ENCODE peak calls at places on chromosomes 7 and 10, in eight cellular contexts. V is CD8-positive, alpha-beta T cell; D is fibroblast of lung; E is transverse colon; I is HepG2; L is AG09319; R is lower lobe of right lung; B is fibroblast of pulmonary artery. H is an unnamed sample.

GRCh38 chr7:15446280-15446679 is 115.5 kb downstream of the AGMO start:
- DNase-seq in V (no peak), D (no peak), E (no peak), I (no peak), L (no peak), R (no peak), B (peak), H (no peak)

GRCh38 chr10:75403144-75404022 is 1.8 kb upstream of the ZNF503 start:
- DNase-seq in V (no peak), D (peak), E (peak), I (peak), L (no peak), R (peak), B (no peak), H (peak)

GRCh38 chr10:35017608-35018007 is 72.5 kb downstream of the CUL2 start:
- DNase-seq in V (no peak), D (no peak), E (no peak), I (no peak), L (no peak), R (no peak), B (no peak), H (no peak)

GRCh38 chr7:157543276-157543675 is 206.5 kb downstream of the DNAJB6 start:
- DNase-seq in V (no peak), D (no peak), E (no peak), I (no peak), L (no peak), R (peak), B (no peak), H (no peak)

GRCh38 chr10:61804414-61804813 is 97.1 kb upstream of the ARID5B start:
- DNase-seq in V (no peak), D (peak), E (no peak), I (no peak), L (no peak), R (no peak), B (peak), H (no peak)

GRCh38 chr10:93991596-93992284 is 2.0 kb upstream of the PLCE1 start:
- DNase-seq in V (no peak), D (peak), E (peak), I (peak), L (no peak), R (no peak), B (peak), H (peak)

GRCh38 chr10:64760371-64760770 is 1239.2 kb downstream of the REEP3 start:
- DNase-seq in V (no peak), D (no peak), E (no peak), I (no peak), L (no peak), R (no peak), B (peak), H (no peak)

GRCh38 chr10:86535057-86535882 is 13.7 kb upstream of the WAPL start:
- DNase-seq in V (peak), D (peak), E (peak), I (peak), L (no peak), R (peak), B (no peak), H (peak)

GRCh38 chr10:75018233-75018632 is 93.2 kb upstream of the SAMD8 start:
- DNase-seq in V (peak), D (no peak), E (no peak), I (no peak), L (no peak), R (no peak), B (no peak), H (no peak)

GRCh38 chr7:132790104-132790503 is 213.8 kb upstream of the PLXNA4 start:
- DNase-seq in V (no peak), D (no peak), E (no peak), I (no peak), L (no peak), R (no peak), B (no peak), H (no peak)

GRCh38 chr10:104299031-104299904 is 30.3 kb downstream of the GSTO2 start:
- DNase-seq in V (no peak), D (peak), E (no peak), I (no peak), L (no peak), R (no peak), B (peak), H (no peak)

GRCh38 chr10:110544958-110545537 is 22.4 kb upstream of the SMC3 start:
- DNase-seq in V (no peak), D (peak), E (no peak), I (no peak), L (no peak), R (no peak), B (peak), H (no peak)

GRCh38 chr10:118827466-118828155 is 72.8 kb upstream of the CACUL1 start:
- DNase-seq in V (no peak), D (no peak), E (no peak), I (no peak), L (no peak), R (no peak), B (no peak), H (no peak)
- TF ChIP-seq CTCF in V (no peak), D (peak), E (no peak), I (peak), L (peak), R (peak), B (peak), H (peak)

DNA sequence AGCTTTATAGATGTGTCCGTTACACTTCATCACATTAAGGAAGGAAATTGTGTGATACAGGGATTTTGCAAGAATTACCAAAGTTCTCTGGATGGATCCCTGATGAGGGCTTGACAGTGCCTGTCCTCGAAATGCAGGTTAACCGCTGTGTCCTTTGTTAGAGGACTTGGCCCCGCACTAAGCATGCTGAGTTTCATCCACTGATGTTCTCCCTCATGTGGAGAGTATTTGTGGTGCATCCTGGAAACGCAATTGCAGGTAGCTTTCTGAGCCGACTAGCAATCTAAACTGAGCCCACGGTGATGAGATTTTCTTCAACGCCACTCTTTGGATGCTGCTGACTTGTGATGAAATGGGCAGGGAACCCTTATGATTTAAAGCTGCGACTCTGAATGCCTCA is 71.9 kb upstream of the STK17A start:
- DNase-seq in V (no peak), D (no peak), E (no peak), I (peak), L (no peak), R (no peak), B (no peak), H (no peak)
- TF ChIP-seq CTCF in V (no peak), D (no peak), E (no peak), I (peak), L (no peak), R (no peak), B (no peak), H (peak)

GRCh38 chr7:120856198-120856597 is 1.7 kb downstream of the TSPAN12 start:
- DNase-seq in V (no peak), D (no peak), E (no peak), I (no peak), L (no peak), R (no peak), B (no peak), H (no peak)

GRCh38 chr7:120860151-120860550 is 2.2 kb upstream of the TSPAN12 start:
- DNase-seq in V (no peak), D (no peak), E (no peak), I (no peak), L (no peak), R (no peak), B (no peak), H (no peak)

GRCh38 chr7:120857558-120858298 is at the start of gene TSPAN12:
- DNase-seq in V (peak), D (peak), E (peak), I (peak), L (peak), R (peak), B (peak), H (peak)

GRCh38 chr7:120858299-120858636 is 324 bp upstream of the TSPAN12 start:
- DNase-seq in V (no peak), D (no peak), E (no peak), I (no peak), L (no peak), R (no peak), B (no peak), H (no peak)

GRCh38 chr7:120856621-120857352 is 1.2 kb downstream of the TSPAN12 start:
- DNase-seq in V (no peak), D (peak), E (peak), I (peak), L (no peak), R (peak), B (peak), H (peak)
- TF ChIP-seq CTCF in V (no peak), D (no peak), E (no peak), I (no peak), L (no peak), R (no peak), B (no peak), H (no peak)

GRCh38 chr7:148941598-148942280 is 57.6 kb upstream of the EZH2 start:
- DNase-seq in V (peak), D (peak), E (peak), I (peak), L (no peak), R (peak), B (peak), H (peak)
- TF ChIP-seq CTCF in V (peak), D (peak), E (peak), I (peak), L (peak), R (peak), B (peak), H (peak)

DNA sequence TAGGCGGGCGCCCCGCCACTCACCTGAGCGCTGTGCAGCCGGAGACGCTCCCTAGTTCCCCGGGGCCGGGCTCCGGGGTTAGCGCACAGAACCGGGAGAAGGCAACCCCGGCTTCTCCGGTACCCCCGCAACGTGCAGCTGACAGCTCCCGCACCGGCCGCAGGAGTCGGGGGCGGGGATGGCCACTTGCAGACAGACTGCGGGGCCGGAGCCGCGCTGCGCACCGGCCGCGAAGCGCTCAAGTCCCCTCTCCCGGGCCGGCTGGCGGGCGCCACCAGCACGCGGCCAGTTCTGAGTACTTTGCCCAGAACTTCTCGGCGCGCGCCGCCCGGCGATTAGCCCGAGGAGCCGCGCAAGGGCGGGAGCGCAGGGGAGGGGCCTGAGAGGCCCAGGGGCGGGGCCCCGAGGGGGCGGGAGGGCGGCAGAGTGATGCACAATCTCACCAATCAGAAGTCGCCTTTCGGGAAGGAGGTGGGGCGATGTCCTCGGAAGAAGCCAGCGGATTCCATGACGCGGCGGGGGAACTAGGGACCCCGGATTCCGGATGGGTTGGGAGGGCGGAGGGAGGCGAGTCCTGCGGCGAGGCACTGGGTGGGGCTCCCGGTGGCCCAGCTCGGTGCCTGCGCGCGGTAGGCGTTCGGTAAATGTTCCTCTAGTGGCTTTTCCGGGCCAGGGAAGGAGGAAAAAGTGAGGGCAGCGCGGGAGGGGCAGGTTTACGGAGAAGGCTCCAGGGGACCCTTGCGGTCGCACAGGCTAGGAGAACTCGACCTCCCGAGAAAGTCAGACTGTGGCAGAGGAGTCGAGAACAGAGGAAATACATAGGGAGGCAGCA is at the start of gene OSBPL3:
- DNase-seq in V (peak), D (peak), E (peak), I (peak), L (peak), R (peak), B (peak), H (peak)
- TF ChIP-seq CTCF in V (peak), D (no peak), E (no peak), I (peak), L (no peak), R (no peak), B (no peak), H (peak)

H was measured in neural crest cell.